ENCODE peak calls at places on chromosomes 4 and X, in five cellular contexts. One of them, this sample, is unnamed.

GRCh38 chrX:23845316-23845932 is 62.3 kb downstream of the APOO start:
- DNase-seq in SK-N-SH: no peak
- DNase-seq in K562: no peak
- DNase-seq in GM12878: no peak
- DNase-seq in HepG2: peak; percentile 64
- DNase-seq in this sample: no peak

GRCh38 chrX:9880912-9881311 is 86.2 kb upstream of the CLDN34 start:
- DNase-seq in SK-N-SH: no peak
- DNase-seq in K562: no peak
- DNase-seq in GM12878: no peak
- DNase-seq in HepG2: no peak
- DNase-seq in this sample: no peak

GRCh38 chr4:109296545-109296944 is 5.9 kb downstream of the COL25A1 start:
- DNase-seq in SK-N-SH: no peak
- DNase-seq in K562: no peak
- DNase-seq in GM12878: no peak
- DNase-seq in HepG2: no peak
- DNase-seq in this sample: no peak

GRCh38 chr4:171025776-171026175 is 787.4 kb upstream of the GALNTL6 start:
- DNase-seq in SK-N-SH: no peak
- DNase-seq in K562: no peak
- DNase-seq in GM12878: no peak
- DNase-seq in HepG2: no peak
- DNase-seq in this sample: no peak

GRCh38 chrX:153524234-153524633 is 6.8 kb downstream of the ATP2B3 start:
- DNase-seq in SK-N-SH: no peak
- DNase-seq in K562: no peak
- DNase-seq in GM12878: no peak
- DNase-seq in HepG2: no peak
- DNase-seq in this sample: no peak

GRCh38 chr4:146981651-146982050 is 36.0 kb upstream of the TTC29 start:
- DNase-seq in SK-N-SH: no peak
- DNase-seq in K562: no peak
- DNase-seq in GM12878: no peak
- DNase-seq in HepG2: no peak
- DNase-seq in this sample: peak; percentile 31

GRCh38 chrX:1749499-1749898 is 134.6 kb downstream of the ASMT start:
- DNase-seq in SK-N-SH: no peak
- DNase-seq in K562: peak; percentile 7
- DNase-seq in GM12878: no peak
- DNase-seq in HepG2: no peak
- DNase-seq in this sample: no peak

GRCh38 chrX:132375941-132376340 is 112.9 kb downstream of the MBNL3 start:
- DNase-seq in SK-N-SH: no peak
- DNase-seq in K562: no peak
- DNase-seq in GM12878: no peak
- DNase-seq in HepG2: no peak
- DNase-seq in this sample: peak; percentile 35

GRCh38 chrX:53716328-53717088 is 30.0 kb upstream of the HUWE1 start:
- DNase-seq in SK-N-SH: no peak
- DNase-seq in K562: no peak
- DNase-seq in GM12878: peak; percentile 87
- DNase-seq in HepG2: no peak
- DNase-seq in this sample: no peak

GRCh38 chr4:83503974-83504373 is 19.1 kb upstream of the ABRAXAS1 start:
- DNase-seq in SK-N-SH: no peak
- DNase-seq in K562: no peak
- DNase-seq in GM12878: no peak
- DNase-seq in HepG2: no peak
- DNase-seq in this sample: no peak

GRCh38 chr4:140095694-140096482 is 58.1 kb downstream of the MAML3 start:
- DNase-seq in SK-N-SH: peak; percentile 37
- DNase-seq in K562: no peak
- DNase-seq in GM12878: no peak
- DNase-seq in HepG2: no peak
- DNase-seq in this sample: no peak

GRCh38 chr4:4289575-4289929 is 402 bp downstream of the LYAR start:
- DNase-seq in SK-N-SH: no peak
- DNase-seq in K562: no peak
- DNase-seq in GM12878: no peak
- DNase-seq in HepG2: no peak
- DNase-seq in this sample: no peak

GRCh38 chrX:49251325-49251724 is 13.2 kb downstream of the FOXP3 start:
- DNase-seq in SK-N-SH: no peak
- DNase-seq in K562: no peak
- DNase-seq in GM12878: no peak
- DNase-seq in HepG2: no peak
- DNase-seq in this sample: no peak

GRCh38 chr4:40238008-40238699 is 41.3 kb downstream of the RHOH start:
- DNase-seq in SK-N-SH: no peak
- DNase-seq in K562: peak; percentile 63
- DNase-seq in GM12878: no peak
- DNase-seq in HepG2: no peak
- DNase-seq in this sample: no peak

GRCh38 chr4:6915041-6916005 is 5.7 kb downstream of the TBC1D14 start:
- DNase-seq in SK-N-SH: no peak
- DNase-seq in K562: no peak
- DNase-seq in GM12878: no peak
- DNase-seq in HepG2: no peak
- DNase-seq in this sample: no peak

GRCh38 chrX:134692990-134693389 is 34.7 kb upstream of the PLAC1 start:
- DNase-seq in SK-N-SH: no peak
- DNase-seq in K562: no peak
- DNase-seq in GM12878: no peak
- DNase-seq in HepG2: no peak
- DNase-seq in this sample: no peak
- TF ChIP-seq FOXM1 in SK-N-SH: no peak
- TF ChIP-seq FOXM1 in K562: no peak
- TF ChIP-seq FOXM1 in GM12878: no peak
- TF ChIP-seq FOXM1 in HepG2: no peak
- TF ChIP-seq FOXM1 in this sample: no peak

GRCh38 chr4:113020966-113021365 is 28.5 kb upstream of the ANK2 start:
- DNase-seq in SK-N-SH: no peak
- DNase-seq in K562: no peak
- DNase-seq in GM12878: no peak
- DNase-seq in HepG2: no peak
- DNase-seq in this sample: no peak

GRCh38 chr4:113026556-113026955 is 22.9 kb upstream of the ANK2 start:
- DNase-seq in SK-N-SH: no peak
- DNase-seq in K562: no peak
- DNase-seq in GM12878: no peak
- DNase-seq in HepG2: no peak
- DNase-seq in this sample: no peak

GRCh38 chr4:113028074-113028473 is 21.4 kb upstream of the ANK2 start:
- DNase-seq in SK-N-SH: no peak
- DNase-seq in K562: no peak
- DNase-seq in GM12878: no peak
- DNase-seq in HepG2: no peak
- DNase-seq in this sample: no peak

GRCh38 chr4:113024373-113024772 is 25.1 kb upstream of the ANK2 start:
- DNase-seq in SK-N-SH: no peak
- DNase-seq in K562: no peak
- DNase-seq in GM12878: no peak
- DNase-seq in HepG2: no peak
- DNase-seq in this sample: no peak
- TF ChIP-seq FOXM1 in SK-N-SH: no peak
- TF ChIP-seq FOXM1 in K562: no peak
- TF ChIP-seq FOXM1 in GM12878: no peak
- TF ChIP-seq FOXM1 in HepG2: no peak
- TF ChIP-seq FOXM1 in this sample: no peak

GRCh38 chrX:101619336-101619735 is 1.5 kb upstream of the ARMCX6 start:
- DNase-seq in SK-N-SH: no peak
- DNase-seq in K562: no peak
- DNase-seq in GM12878: no peak
- DNase-seq in HepG2: peak; percentile 12
- DNase-seq in this sample: peak; percentile 27
- TF ChIP-seq FOXM1 in SK-N-SH: no peak
- TF ChIP-seq FOXM1 in K562: no peak
- TF ChIP-seq FOXM1 in GM12878: no peak
- TF ChIP-seq FOXM1 in HepG2: no peak
- TF ChIP-seq FOXM1 in this sample: peak; percentile 3

GRCh38 chr4:18247189-18247588 is 225.6 kb upstream of the LCORL start:
- DNase-seq in SK-N-SH: no peak
- DNase-seq in K562: no peak
- DNase-seq in GM12878: no peak
- DNase-seq in HepG2: no peak
- DNase-seq in this sample: no peak
- TF ChIP-seq FOXM1 in SK-N-SH: no peak
- TF ChIP-seq FOXM1 in K562: no peak
- TF ChIP-seq FOXM1 in GM12878: no peak
- TF ChIP-seq FOXM1 in HepG2: no peak
- TF ChIP-seq FOXM1 in this sample: no peak

DNA sequence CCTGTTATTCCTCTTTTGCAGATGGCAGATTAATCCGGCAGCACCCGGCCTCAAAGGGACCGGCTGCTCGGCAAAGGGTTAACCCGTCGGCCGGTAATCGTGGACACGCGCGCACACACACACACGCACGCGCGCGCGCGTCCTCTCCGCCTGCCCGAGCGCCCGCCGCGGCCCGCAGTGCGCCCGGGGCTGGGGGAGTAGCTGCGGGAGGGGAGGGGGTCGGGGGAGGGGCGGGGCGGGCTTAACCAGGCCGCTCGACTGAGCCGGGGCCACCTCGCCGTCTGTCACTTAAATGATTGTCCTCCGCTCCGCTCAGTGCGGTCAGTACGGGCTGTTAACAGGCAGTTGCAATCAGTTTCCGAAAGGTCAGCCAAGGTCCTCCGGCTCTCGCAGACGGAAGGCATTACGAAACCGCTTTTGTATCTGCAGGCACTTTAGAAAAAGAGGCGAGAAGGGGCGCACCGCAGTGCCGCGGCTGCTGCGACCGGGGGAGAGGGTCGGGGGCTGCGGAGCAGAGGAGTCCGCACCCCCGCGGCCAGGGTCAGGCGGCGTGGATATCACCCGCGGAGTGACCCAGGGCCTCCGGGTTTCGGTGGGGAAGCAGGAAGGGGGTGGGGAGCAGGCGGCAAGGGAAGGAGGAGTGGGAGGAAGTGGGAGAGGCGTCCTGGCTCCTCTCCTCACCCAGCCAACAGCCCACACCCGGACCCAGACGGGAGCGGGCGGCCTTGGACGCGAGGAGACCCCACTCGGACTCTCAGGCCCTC is 57.3 kb upstream of the BCOR start:
- DNase-seq in SK-N-SH: peak; percentile 87
- DNase-seq in K562: peak; percentile 72
- DNase-seq in GM12878: no peak
- DNase-seq in HepG2: peak; percentile 87
- DNase-seq in this sample: no peak
- TF ChIP-seq FOXM1 in SK-N-SH: no peak
- TF ChIP-seq FOXM1 in K562: no peak
- TF ChIP-seq FOXM1 in GM12878: no peak
- TF ChIP-seq FOXM1 in HepG2: no peak
- TF ChIP-seq FOXM1 in this sample: no peak

DNA sequence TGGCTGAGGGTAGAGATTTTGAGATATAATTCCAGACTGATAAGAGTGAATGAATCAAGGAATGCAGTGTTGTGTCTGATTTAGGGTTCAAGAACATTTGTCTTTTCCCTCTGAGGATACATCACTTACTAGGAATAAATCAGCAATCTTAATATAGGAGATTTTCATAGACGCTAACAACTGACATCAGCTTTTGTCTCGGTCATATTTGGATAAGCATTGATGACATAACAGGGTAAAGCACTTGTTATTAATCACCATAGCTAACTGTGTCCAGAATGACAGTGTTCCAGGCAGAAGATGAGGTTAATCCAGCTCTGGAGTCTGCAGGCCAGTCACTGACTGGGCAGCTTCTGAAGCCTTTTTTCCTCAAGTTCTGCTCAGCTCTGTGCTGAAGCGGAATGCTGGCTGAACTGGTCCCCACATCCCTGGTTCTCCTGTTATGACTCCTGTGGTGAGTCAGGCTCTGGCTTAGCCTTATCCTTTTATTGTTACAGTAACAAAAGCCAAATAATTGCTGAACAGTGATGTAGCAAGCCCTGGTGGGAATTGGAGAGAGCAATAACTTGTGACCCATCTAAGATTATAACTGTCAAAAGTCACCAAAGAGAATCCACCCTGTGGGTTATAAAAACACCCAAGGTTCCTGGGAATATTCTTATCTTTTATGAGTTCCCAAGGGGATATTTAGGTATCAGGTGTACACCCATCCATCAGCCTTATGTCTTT is 41.8 kb downstream of the FNIP2 start:
- DNase-seq in SK-N-SH: no peak
- DNase-seq in K562: no peak
- DNase-seq in GM12878: no peak
- DNase-seq in HepG2: no peak
- DNase-seq in this sample: peak; percentile 66
- TF ChIP-seq FOXM1 in SK-N-SH: no peak
- TF ChIP-seq FOXM1 in K562: no peak
- TF ChIP-seq FOXM1 in GM12878: no peak
- TF ChIP-seq FOXM1 in HepG2: no peak
- TF ChIP-seq FOXM1 in this sample: no peak

GRCh38 chr4:118942465-118942864 is 53.8 kb downstream of the SYNPO2 start:
- DNase-seq in SK-N-SH: peak; percentile 12
- DNase-seq in K562: no peak
- DNase-seq in GM12878: no peak
- DNase-seq in HepG2: no peak
- DNase-seq in this sample: no peak

GRCh38 chr4:118941149-118941548 is 52.5 kb downstream of the SYNPO2 start:
- DNase-seq in SK-N-SH: no peak
- DNase-seq in K562: no peak
- DNase-seq in GM12878: no peak
- DNase-seq in HepG2: peak; percentile 18
- DNase-seq in this sample: no peak

GRCh38 chr4:118939169-118939779 is 50.6 kb downstream of the SYNPO2 start:
- DNase-seq in SK-N-SH: no peak
- DNase-seq in K562: no peak
- DNase-seq in GM12878: no peak
- DNase-seq in HepG2: no peak
- DNase-seq in this sample: no peak

GRCh38 chr4:118947095-118947494 is 58.4 kb downstream of the SYNPO2 start:
- DNase-seq in SK-N-SH: no peak
- DNase-seq in K562: no peak
- DNase-seq in GM12878: no peak
- DNase-seq in HepG2: no peak
- DNase-seq in this sample: no peak

GRCh38 chr4:118941799-118942198 is 53.1 kb downstream of the SYNPO2 start:
- DNase-seq in SK-N-SH: no peak
- DNase-seq in K562: no peak
- DNase-seq in GM12878: no peak
- DNase-seq in HepG2: no peak
- DNase-seq in this sample: no peak
- TF ChIP-seq FOXM1 in SK-N-SH: no peak
- TF ChIP-seq FOXM1 in K562: no peak
- TF ChIP-seq FOXM1 in GM12878: no peak
- TF ChIP-seq FOXM1 in HepG2: no peak
- TF ChIP-seq FOXM1 in this sample: no peak